ENCODE peak calls at places on chromosomes 13 and 19, in eight cellular contexts. Y is AG04450, R is transverse colon, A is AG10803, M is upper lobe of right lung, L is tibial nerve, O is dorsolateral prefrontal cortex, K is psoas muscle. W is an unnamed sample.

GRCh38 chr19:42199440-42200115 is 17.9 kb downstream of the DEDD2 start:
- DNase-seq in M (peak), O (no peak), R (peak), K (peak), A (no peak), Y (no peak), L (no peak), W (no peak)

GRCh38 chr13:39310961-39311360 is 272.7 kb downstream of the NHLRC3 start:
- DNase-seq in R (no peak), A (no peak), M (no peak), K (no peak), O (no peak), L (no peak), Y (no peak), W (no peak)

GRCh38 chr13:37617162-37617561 is 18.6 kb upstream of the POSTN start:
- DNase-seq in A (peak), K (no peak), L (no peak), O (no peak), Y (no peak), M (no peak), R (no peak), W (peak)

GRCh38 chr19:55549500-55550320 is 4.4 kb upstream of the SBK3 start:
- DNase-seq in Y (peak), R (peak), M (no peak), O (no peak), K (peak), A (peak), L (no peak), W (peak)

GRCh38 chr13:84431646-84432045 is 549.4 kb upstream of the SLITRK1 start:
- DNase-seq in O (no peak), L (no peak), A (peak), R (no peak), Y (no peak), K (no peak), M (no peak), W (peak)

GRCh38 chr19:47375694-47376588 is 26.8 kb downstream of the DHX34 start:
- DNase-seq in Y (no peak), K (no peak), A (no peak), R (no peak), O (no peak), L (no peak), M (no peak), W (no peak)

GRCh38 chr19:50896591-50897190 is 14.5 kb downstream of the KLK4 start:
- DNase-seq in M (no peak), L (no peak), R (no peak), O (no peak), A (peak), K (no peak), Y (no peak), W (no peak)

GRCh38 chr13:41995946-41996345 is 35.0 kb upstream of the VWA8 start:
- DNase-seq in O (no peak), A (no peak), R (no peak), K (no peak), L (no peak), Y (no peak), M (peak), W (peak)

GRCh38 chr13:113897966-113898365 is 34.1 kb upstream of the GAS6 start:
- DNase-seq in K (no peak), A (no peak), O (no peak), R (no peak), M (no peak), L (no peak), Y (no peak), W (no peak)

GRCh38 chr19:610071-610800 is 20.6 kb downstream of the HCN2 start:
- DNase-seq in K (no peak), A (no peak), M (no peak), L (no peak), O (no peak), Y (no peak), R (peak), W (no peak)

GRCh38 chr13:84208251-84208650 is 326.0 kb upstream of the SLITRK1 start:
- DNase-seq in R (no peak), L (no peak), M (no peak), A (no peak), O (no peak), K (no peak), Y (no peak), W (peak)

GRCh38 chr19:19061491-19061890 is 2.3 kb upstream of the SLC25A42 start:
- DNase-seq in K (peak), O (no peak), M (no peak), R (no peak), A (no peak), L (no peak), Y (no peak), W (no peak)

GRCh38 chr13:48808689-48809088 is 155.0 kb downstream of the CYSLTR2 start:
- DNase-seq in Y (no peak), O (no peak), A (peak), R (no peak), K (no peak), L (no peak), M (no peak), W (no peak)

GRCh38 chr19:44071824-44072542 is at the start of gene ZNF284:
- DNase-seq in M (peak), O (peak), A (peak), K (peak), Y (peak), L (peak), R (peak), W (peak)

GRCh38 chr19:50344661-50345318 is 15.6 kb upstream of the KCNC3 start:
- DNase-seq in Y (no peak), M (no peak), O (no peak), R (no peak), A (no peak), L (no peak), K (no peak), W (no peak)

GRCh38 chr13:113493315-113493951 is 2.9 kb upstream of the DCUN1D2 start:
- DNase-seq in R (no peak), L (no peak), A (peak), O (no peak), Y (peak), K (no peak), M (no peak), W (peak)

GRCh38 chr13:72284791-72285190 is 417.8 kb upstream of the DACH1 start:
- DNase-seq in K (no peak), Y (no peak), A (no peak), L (no peak), M (no peak), R (no peak), O (no peak), W (no peak)

GRCh38 chr13:36858285-36858684 is 39.3 kb downstream of the RFXAP start:
- DNase-seq in L (no peak), M (no peak), K (no peak), O (no peak), A (peak), R (no peak), Y (peak), W (no peak)

GRCh38 chr19:1874554-1875185 is 10.6 kb downstream of the ABHD17A start:
- DNase-seq in O (no peak), K (no peak), Y (no peak), R (no peak), M (no peak), A (no peak), L (no peak), W (no peak)

GRCh38 chr19:16125738-16126495 is 14.2 kb downstream of the RAB8A start:
- DNase-seq in O (no peak), L (no peak), R (no peak), A (no peak), M (no peak), K (no peak), Y (no peak), W (no peak)

GRCh38 chr19:33202546-33203507 is 8.7 kb downstream of the LRP3 start:
- DNase-seq in A (no peak), K (no peak), M (no peak), O (no peak), R (no peak), Y (no peak), L (no peak), W (no peak)

GRCh38 chr19:7845390-7846179 is 15.6 kb downstream of the EVI5L start:
- DNase-seq in L (no peak), O (no peak), K (no peak), A (no peak), R (no peak), Y (no peak), M (no peak), W (no peak)

GRCh38 chr19:7492142-7493055 is 3.6 kb upstream of the PEX11G start:
- DNase-seq in A (peak), L (no peak), Y (no peak), O (no peak), K (no peak), R (no peak), M (no peak), W (no peak)

GRCh38 chr13:99605417-99606321 is 104.4 kb downstream of the TM9SF2 start:
- DNase-seq in L (no peak), A (peak), M (peak), O (no peak), R (peak), Y (no peak), K (peak), W (peak)

GRCh38 chr19:34999498-35000337 is at the start of gene GRAMD1A:
- DNase-seq in Y (peak), R (peak), O (peak), M (peak), K (peak), L (peak), A (peak), W (peak)

GRCh38 chr13:99905224-99905623 is 66.3 kb downstream of the ZIC5 start:
- DNase-seq in O (no peak), Y (no peak), K (no peak), R (no peak), M (no peak), L (no peak), A (no peak), W (no peak)

GRCh38 chr13:42660367-42660965 is 86.5 kb downstream of the TNFSF11 start:
- DNase-seq in A (peak), L (no peak), K (no peak), M (no peak), R (no peak), Y (no peak), O (no peak), W (no peak)

GRCh38 chr19:13861392-13861713 is 15.6 kb upstream of the NANOS3 start:
- DNase-seq in Y (no peak), K (peak), O (no peak), R (no peak), L (no peak), M (no peak), A (peak), W (no peak)

GRCh38 chr19:2602391-2603181 is 99.9 kb downstream of the GNG7 start:
- DNase-seq in M (peak), R (peak), L (peak), K (peak), O (peak), A (peak), Y (peak), W (peak)

GRCh38 chr19:813359-814107 is 8.2 kb downstream of the PLPPR3 start:
- DNase-seq in O (no peak), Y (no peak), R (no peak), K (no peak), L (no peak), M (no peak), A (no peak), W (no peak)

GRCh38 chr19:17556995-17557394 is 1.5 kb downstream of the COLGALT1 start:
- DNase-seq in K (no peak), A (no peak), R (no peak), Y (no peak), O (no peak), M (no peak), L (no peak), W (no peak)
- H3K4me3 ChIP-seq in K (peak), A (peak), R (peak), Y (peak), O (peak), M (peak), L (no peak), W (peak)

GRCh38 chr19:6479836-6480398 is 1.7 kb downstream of the DENND1C start:
- DNase-seq in M (no peak), L (no peak), A (no peak), K (no peak), Y (no peak), O (no peak), R (no peak), W (no peak)

GRCh38 chr19:6478815-6479214 is 2.8 kb downstream of the DENND1C start:
- DNase-seq in R (no peak), L (no peak), K (no peak), Y (no peak), O (no peak), M (no peak), A (no peak), W (no peak)

GRCh38 chr19:6481541-6482342 is at the start of gene DENND1C:
- DNase-seq in K (no peak), L (no peak), O (peak), R (peak), M (no peak), A (no peak), Y (no peak), W (no peak)

GRCh38 chr19:6482343-6482686 is 728 bp upstream of the DENND1C start:
- DNase-seq in R (no peak), O (no peak), A (no peak), M (no peak), L (no peak), K (no peak), Y (no peak), W (no peak)

DNA sequence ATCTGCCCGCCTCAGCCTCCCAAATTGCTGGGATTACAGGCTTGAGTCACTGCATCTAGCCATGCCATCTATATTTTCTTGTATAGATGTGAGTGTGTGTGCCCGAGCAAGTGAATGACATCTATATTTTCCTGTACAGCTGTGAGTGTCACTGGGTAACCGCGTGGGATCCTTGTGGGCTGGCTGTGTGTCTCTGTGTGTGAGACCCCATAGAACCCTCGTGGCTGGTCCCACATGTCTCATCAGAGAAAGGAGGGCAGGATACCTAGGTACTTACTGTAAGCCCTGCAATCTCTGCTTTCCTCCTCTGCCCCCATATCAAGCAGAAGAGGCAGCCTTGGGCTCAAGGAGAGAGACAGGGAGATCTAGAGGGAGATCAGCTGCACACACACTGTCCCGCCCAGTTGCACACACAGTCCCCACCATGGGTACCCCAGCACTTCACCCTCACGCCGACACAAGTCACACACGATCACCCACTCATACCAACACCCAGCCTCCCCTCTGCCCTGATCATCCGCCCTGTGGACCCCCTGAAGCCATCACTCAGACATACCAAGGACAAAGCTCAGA is 658 bp downstream of the DENND1C start:
- DNase-seq in L (no peak), K (no peak), R (no peak), Y (no peak), O (no peak), A (no peak), M (no peak), W (no peak)
- H3K4me3 ChIP-seq in L (no peak), K (peak), R (peak), Y (no peak), O (no peak), A (no peak), M (peak), W (no peak)

DNA sequence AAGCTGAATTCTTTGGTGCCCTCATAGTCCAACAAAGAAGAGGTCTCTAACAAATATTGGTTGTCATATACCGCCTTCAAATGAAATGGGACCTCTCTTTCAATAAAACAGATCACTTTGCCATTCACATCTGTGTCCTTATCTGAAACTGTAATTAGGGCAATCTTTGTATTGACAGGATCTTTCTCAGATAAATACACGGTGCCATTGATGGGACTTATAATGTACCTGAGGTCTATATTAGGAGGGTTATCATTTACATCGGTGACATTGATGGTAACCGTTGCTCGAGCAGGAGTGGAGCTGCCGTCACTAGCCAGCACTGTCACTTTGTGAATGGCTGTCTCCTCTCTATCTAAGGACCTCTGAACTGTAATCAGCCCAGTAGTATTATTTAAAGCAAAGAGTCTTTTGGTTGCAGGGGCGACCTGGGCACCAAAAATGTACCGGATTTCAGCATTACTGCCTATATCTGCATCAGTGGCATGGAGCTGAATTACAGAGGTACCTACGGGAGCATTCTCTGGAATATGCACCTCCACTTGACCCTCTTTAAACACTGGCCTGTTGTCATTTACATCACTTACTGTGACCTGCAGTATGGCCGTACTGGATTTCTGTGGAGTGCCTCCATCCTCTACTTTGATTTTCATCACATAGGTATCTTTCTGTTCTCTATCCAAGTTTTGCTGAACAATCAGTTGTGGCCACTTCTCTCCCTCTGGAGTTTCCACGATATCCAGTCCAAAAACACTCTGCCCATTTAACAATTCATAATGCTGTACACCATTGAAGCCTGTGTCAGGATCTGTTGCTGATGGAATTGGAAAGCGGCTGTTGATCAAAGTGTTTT is 2.8 kb downstream of the PCDH9 start:
- DNase-seq in L (no peak), Y (no peak), O (no peak), R (no peak), A (no peak), M (no peak), K (no peak), W (no peak)
- H3K4me3 ChIP-seq in L (no peak), Y (no peak), O (peak), R (no peak), A (no peak), M (no peak), K (peak), W (peak)

GRCh38 chr19:12318782-12319413 is 14.5 kb downstream of the ZNF563 start:
- DNase-seq in A (no peak), Y (no peak), R (no peak), O (no peak), L (no peak), M (no peak), K (no peak), W (no peak)
- H3K4me3 ChIP-seq in A (no peak), Y (no peak), R (no peak), O (no peak), L (no peak), M (no peak), K (no peak), W (no peak)

DNA sequence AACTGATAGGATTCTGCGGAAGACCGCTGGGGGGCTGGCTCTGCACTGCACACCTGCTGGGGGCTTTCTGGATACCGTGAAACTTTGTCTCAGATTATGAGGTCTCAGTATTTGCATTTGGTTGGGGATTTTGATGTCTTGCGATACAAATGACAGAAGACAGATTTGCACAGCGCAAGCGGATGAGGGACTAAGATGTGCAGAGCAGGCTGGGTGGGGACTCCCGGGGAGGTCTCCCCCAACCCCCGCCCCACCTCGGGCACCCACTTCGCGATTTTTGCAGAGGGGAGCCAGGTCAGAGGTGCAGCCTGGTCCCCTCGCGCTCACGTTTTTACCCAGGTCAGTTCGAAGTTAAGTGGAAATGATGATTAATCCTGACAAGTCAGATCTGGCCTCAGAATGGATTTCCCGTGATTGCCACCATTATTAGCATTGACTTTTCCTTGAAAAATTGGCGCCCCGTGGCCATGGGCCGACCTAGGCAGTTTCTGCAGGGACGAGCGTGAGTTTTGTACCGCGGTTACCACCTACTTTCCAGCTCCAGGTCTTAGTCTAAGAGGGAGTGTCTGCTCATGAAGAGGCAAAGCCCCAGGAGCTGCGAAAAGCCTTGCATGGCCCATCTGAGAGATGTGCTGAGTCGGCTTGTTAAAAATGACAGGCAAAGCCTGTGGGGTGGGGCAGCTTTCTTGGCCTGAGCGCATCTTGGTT is 1.3 kb upstream of the GJB2 start:
- DNase-seq in K (no peak), A (no peak), M (no peak), R (no peak), L (no peak), Y (no peak), O (no peak), W (no peak)
- H3K4me3 ChIP-seq in K (peak), A (no peak), M (no peak), R (peak), L (no peak), Y (no peak), O (peak), W (no peak)

DNA sequence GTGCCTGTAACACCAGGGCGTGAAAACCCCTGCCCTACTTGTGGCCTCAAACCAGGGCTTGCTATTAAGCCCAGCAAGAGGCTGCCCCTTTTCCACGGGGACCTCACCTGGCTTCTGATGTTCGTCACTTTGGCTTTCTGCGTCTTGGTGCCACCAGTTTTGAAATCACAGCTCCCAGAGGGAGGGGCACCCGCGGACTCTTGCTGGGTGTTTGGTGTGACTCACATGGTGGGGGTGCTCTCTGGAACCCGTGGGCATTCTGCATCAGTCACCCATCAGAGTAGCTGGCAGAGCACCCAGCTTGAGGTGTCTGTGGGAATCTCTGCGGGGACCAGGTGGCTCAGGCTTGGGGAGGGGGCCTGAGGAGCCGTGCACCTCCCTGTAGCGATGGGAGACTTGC is 19.2 kb downstream of the SIPA1L3 start:
- DNase-seq in A (no peak), R (no peak), M (no peak), O (no peak), K (no peak), Y (no peak), L (no peak), W (no peak)
- H3K4me3 ChIP-seq in A (no peak), R (no peak), M (no peak), O (no peak), K (no peak), Y (no peak), L (no peak), W (no peak)

DNA sequence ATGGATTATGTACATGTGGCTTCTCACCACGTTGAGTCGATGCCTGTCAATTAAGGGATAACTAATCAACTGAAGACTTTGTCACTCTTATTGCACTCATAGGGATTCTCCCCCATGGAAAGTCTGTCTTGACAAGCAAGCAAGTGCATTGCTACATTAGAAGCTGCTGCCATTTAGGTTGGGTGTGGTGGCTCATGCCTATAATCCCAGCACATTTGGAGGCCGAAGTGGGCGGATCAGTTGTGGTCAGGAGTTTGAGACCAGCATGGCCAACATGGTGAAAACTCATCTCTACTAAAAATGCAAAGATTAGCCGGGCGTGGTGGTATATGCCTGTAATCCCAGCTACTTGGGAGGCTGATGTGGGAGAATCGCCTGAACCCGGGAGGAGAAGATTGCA is 18.3 kb upstream of the ZNF846 start:
- DNase-seq in M (no peak), A (no peak), K (no peak), L (no peak), Y (no peak), O (no peak), R (no peak), W (no peak)
- H3K4me3 ChIP-seq in M (peak), A (no peak), K (no peak), L (peak), Y (no peak), O (no peak), R (no peak), W (no peak)

GRCh38 chr19:36258028-36258875 is 43.3 kb downstream of the ZNF146 start:
- DNase-seq in K (no peak), L (no peak), A (no peak), M (no peak), O (no peak), Y (no peak), R (no peak), W (no peak)
- H3K4me3 ChIP-seq in K (peak), L (no peak), A (no peak), M (peak), O (peak), Y (no peak), R (peak), W (no peak)

W was measured in skeletal muscle cell.